ENCODE peak calls at places on chromosomes 7 and 10, in eight cellular contexts. W is stomach, K is bronchial epithelial cell, A is DMS153, G is neuronal stem cell, N is mucosa of descending colon, Y is hypothalamus, P is HEK293T. H is an unnamed sample.

GRCh38 chr7:2521952-2522591 is 2.5 kb downstream of the LFNG start:
- DNase-seq in W (no peak), K (no peak), A (no peak), G (no peak), N (peak), Y (no peak), P (no peak), H (no peak)

GRCh38 chr10:33781666-33782395 is 447.4 kb upstream of the NRP1 start:
- DNase-seq in W (no peak), K (no peak), A (no peak), G (no peak), N (no peak), Y (no peak), P (no peak), H (no peak)

GRCh38 chr10:29540016-29540415 is 94.8 kb downstream of the SVIL start:
- DNase-seq in W (no peak), K (no peak), A (no peak), G (no peak), N (no peak), Y (no peak), P (no peak), H (peak)

GRCh38 chr7:108541493-108541892 is 15.6 kb upstream of the PNPLA8 start:
- DNase-seq in W (no peak), K (no peak), A (no peak), G (no peak), N (no peak), Y (no peak), P (no peak), H (no peak)

GRCh38 chr7:44617225-44617885 is 10.9 kb downstream of the OGDH start:
- DNase-seq in W (no peak), K (peak), A (no peak), G (no peak), N (no peak), Y (no peak), P (no peak), H (peak)

GRCh38 chr7:157516311-157516710 is 179.5 kb downstream of the DNAJB6 start:
- DNase-seq in W (peak), K (no peak), A (no peak), G (no peak), N (no peak), Y (no peak), P (no peak), H (no peak)

GRCh38 chr7:2409745-2410414 is 6.5 kb downstream of the CHST12 start:
- DNase-seq in W (no peak), K (no peak), A (no peak), G (no peak), N (no peak), Y (no peak), P (no peak), H (no peak)

GRCh38 chr7:8068892-8069686 is 100.5 kb downstream of the GLCCI1 start:
- DNase-seq in W (no peak), K (no peak), A (no peak), G (no peak), N (no peak), Y (no peak), P (no peak), H (no peak)

GRCh38 chr10:48684792-48685651 is at the start of gene WDFY4:
- DNase-seq in W (no peak), K (no peak), A (no peak), G (no peak), N (no peak), Y (no peak), P (no peak), H (no peak)

GRCh38 chr7:157560710-157561522 is 224.1 kb downstream of the DNAJB6 start:
- DNase-seq in W (no peak), K (no peak), A (no peak), G (no peak), N (no peak), Y (no peak), P (no peak), H (no peak)

GRCh38 chr10:12418725-12419278 is 69.5 kb downstream of the CAMK1D start:
- DNase-seq in W (no peak), K (no peak), A (no peak), G (no peak), N (no peak), Y (no peak), P (no peak), H (no peak)

GRCh38 chr7:121510858-121511482 is 114.9 kb upstream of the FAM3C start:
- DNase-seq in W (no peak), K (no peak), A (no peak), G (no peak), N (no peak), Y (no peak), P (no peak), H (peak)

GRCh38 chr7:139488810-139489209 is 5.3 kb upstream of the KLRG2 start:
- DNase-seq in W (no peak), K (no peak), A (no peak), G (no peak), N (no peak), Y (no peak), P (no peak), H (no peak)

GRCh38 chr7:138726288-138726687 is 25.1 kb upstream of the SVOPL start:
- DNase-seq in W (no peak), K (no peak), A (no peak), G (no peak), N (peak), Y (no peak), P (peak), H (no peak)

GRCh38 chr7:129108583-129108982 is 35.9 kb upstream of the TSPAN33 start:
- DNase-seq in W (no peak), K (peak), A (no peak), G (no peak), N (no peak), Y (no peak), P (no peak), H (peak)

GRCh38 chr7:155732275-155732674 is 80.0 kb downstream of the SHH start:
- DNase-seq in W (no peak), K (no peak), A (no peak), G (no peak), N (no peak), Y (no peak), P (no peak), H (no peak)

GRCh38 chr7:130946110-130946509 is 212.1 kb upstream of the KLF14 start:
- DNase-seq in W (no peak), K (no peak), A (no peak), G (no peak), N (no peak), Y (no peak), P (no peak), H (no peak)

GRCh38 chr10:63434866-63435854 is 30.6 kb downstream of the JMJD1C start:
- DNase-seq in W (no peak), K (peak), A (no peak), G (no peak), N (no peak), Y (no peak), P (no peak), H (peak)

GRCh38 chr10:72277996-72278667 is 4.4 kb downstream of the DDIT4 start:
- DNase-seq in W (no peak), K (no peak), A (no peak), G (no peak), N (peak), Y (no peak), P (no peak), H (no peak)

GRCh38 chr7:88314092-88314491 is 7.4 kb upstream of the STEAP4 start:
- DNase-seq in W (no peak), K (no peak), A (no peak), G (no peak), N (no peak), Y (no peak), P (no peak), H (no peak)

GRCh38 chr7:39392151-39392550 is 174.1 kb upstream of the YAE1 start:
- DNase-seq in W (no peak), K (no peak), A (no peak), G (no peak), N (no peak), Y (no peak), P (no peak), H (no peak)

GRCh38 chr10:84007482-84007881 is 131.8 kb upstream of the GHITM start:
- DNase-seq in W (no peak), K (no peak), A (no peak), G (no peak), N (no peak), Y (no peak), P (no peak), H (no peak)

GRCh38 chr7:158805414-158805813 is 23.9 kb downstream of the ESYT2 start:
- DNase-seq in W (no peak), K (no peak), A (no peak), G (no peak), N (no peak), Y (no peak), P (no peak), H (no peak)

H was measured in foreskin keratinocyte.